ENCODE peak calls at places on chromosomes 3 and 15, in eight cellular contexts. T, S, V, B, O, L, H and D are unnamed samples.

GRCh38 chr15:81002254-81003022 is 1.7 kb downstream of the TLNRD1 start:
- DNase-seq in T (no peak), L (no peak), B (no peak), H (no peak), O (peak), V (no peak), S (peak), D (peak)

GRCh38 chr15:40789999-40790398 is 16.9 kb upstream of the ZFYVE19 start:
- DNase-seq in O (peak), S (no peak), B (no peak), H (no peak), T (no peak), L (no peak), V (no peak), D (no peak)

GRCh38 chr3:178748874-178749273 is 212.6 kb downstream of the KCNMB2 start:
- DNase-seq in L (no peak), V (no peak), B (no peak), H (no peak), S (no peak), T (no peak), O (no peak), D (no peak)

GRCh38 chr3:117734431-117734830 is 1024.9 kb downstream of the TUSC7 start:
- DNase-seq in T (no peak), B (no peak), O (no peak), S (peak), H (no peak), V (no peak), L (no peak), D (no peak)

GRCh38 chr15:62758126-62758951 is 284.2 kb upstream of the TPM1 start:
- DNase-seq in H (no peak), S (peak), O (peak), L (peak), V (peak), T (no peak), B (no peak), D (peak)

GRCh38 chr3:13884851-13885703 is 5.2 kb upstream of the WNT7A start:
- DNase-seq in S (peak), T (peak), H (peak), O (peak), V (peak), B (peak), L (peak), D (peak)

GRCh38 chr3:163863146-163863545 is 1215.2 kb downstream of the SI start:
- DNase-seq in H (no peak), T (no peak), V (no peak), S (no peak), L (no peak), O (no peak), B (no peak), D (no peak)

GRCh38 chr3:179260949-179261765 is 10.2 kb upstream of the KCNMB3 start:
- DNase-seq in O (peak), S (peak), B (peak), L (peak), H (peak), V (peak), T (peak), D (peak)

GRCh38 chr3:153173758-153174516 is 11.9 kb downstream of the RAP2B start:
- DNase-seq in L (no peak), S (peak), B (no peak), T (no peak), V (peak), O (no peak), H (no peak), D (peak)

GRCh38 chr3:75180235-75180944 is 483.7 kb upstream of the FRG2C start:
- DNase-seq in B (no peak), S (peak), T (no peak), H (no peak), O (no peak), L (no peak), V (no peak), D (no peak)

GRCh38 chr3:63986147-63986546 is 37.1 kb downstream of the PSMD6 start:
- DNase-seq in B (no peak), O (peak), T (peak), S (no peak), V (no peak), H (no peak), L (no peak), D (no peak)

GRCh38 chr15:40951764-40952163 is 1.5 kb upstream of the CHAC1 start:
- DNase-seq in T (no peak), B (no peak), O (no peak), V (no peak), H (no peak), S (no peak), L (no peak), D (no peak)

GRCh38 chr3:190541560-190541959 is 27.7 kb downstream of the IL1RAP start:
- DNase-seq in H (no peak), V (no peak), B (no peak), S (no peak), T (no peak), L (no peak), O (no peak), D (no peak)

GRCh38 chr3:52609316-52609815 is 73.0 kb downstream of the UQCC5 start:
- DNase-seq in L (no peak), V (no peak), S (no peak), T (no peak), H (no peak), O (no peak), B (no peak), D (no peak)

GRCh38 chr3:114221165-114221880 is 16.1 kb downstream of the ZNF80 start:
- DNase-seq in L (no peak), V (peak), O (no peak), B (no peak), H (no peak), S (peak), T (no peak), D (peak)

GRCh38 chr3:57764794-57765193 is 8.7 kb downstream of the SLMAP start:
- DNase-seq in O (no peak), L (no peak), V (no peak), B (no peak), S (no peak), H (no peak), T (no peak), D (no peak)

GRCh38 chr3:165389064-165389463 is 192.9 kb upstream of the SLITRK3 start:
- DNase-seq in L (no peak), S (no peak), T (no peak), O (no peak), V (peak), H (no peak), B (no peak), D (no peak)

GRCh38 chr3:124034016-124034808 is 42.3 kb upstream of the ROPN1 start:
- DNase-seq in O (peak), T (peak), B (no peak), H (no peak), V (peak), L (no peak), S (peak), D (peak)

GRCh38 chr3:48601622-48601994 is 6.5 kb upstream of the COL7A1 start:
- DNase-seq in T (no peak), O (no peak), V (no peak), S (no peak), L (no peak), H (no peak), B (no peak), D (no peak)

GRCh38 chr15:91967935-91968605 is 114.6 kb downstream of the SLCO3A1 start:
- DNase-seq in H (no peak), B (no peak), S (no peak), O (no peak), V (no peak), T (no peak), L (no peak), D (no peak)

GRCh38 chr15:25892126-25892525 is 29.0 kb upstream of the ATP10A start:
- DNase-seq in B (no peak), H (no peak), L (no peak), V (peak), O (no peak), T (no peak), S (no peak), D (no peak)

GRCh38 chr3:94269763-94270162 is 206.9 kb downstream of the NSUN3 start:
- DNase-seq in S (no peak), L (no peak), B (no peak), O (no peak), T (no peak), V (no peak), H (no peak), D (no peak)

GRCh38 chr15:63827113-63827512 is 6.6 kb downstream of the HERC1 start:
- DNase-seq in H (no peak), T (no peak), L (no peak), S (no peak), V (no peak), B (no peak), O (peak), D (no peak)

GRCh38 chr3:10198761-10199688 is 34.3 kb downstream of the IRAK2 start:
- DNase-seq in S (peak), O (no peak), V (peak), L (peak), B (no peak), T (no peak), H (no peak), D (peak)

GRCh38 chr3:140128217-140129137 is 193.5 kb downstream of the CLSTN2 start:
- DNase-seq in T (peak), S (peak), O (peak), B (peak), H (no peak), L (peak), V (peak), D (peak)